ENCODE peak calls at places on chromosomes 2 and 18, in eight cellular contexts. M is SHP77, W is SK-N-MC, V is iPS-NIHi11, K is T-helper 2 cell, P is activated T-cell treated with anti-CD3 and anti-CD28 coated beads for 24 hours, Z is T-helper 1 cell, L is Right ventricle myocardium superior. J is an unnamed sample.

GRCh38 chr2:237702439-237703397 is 75.3 kb downstream of the LRRFIP1 start:
- DNase-seq in M (no peak), W (no peak), V (peak), K (no peak), P (peak), Z (no peak), L (peak), J (no peak)

GRCh38 chr2:181910028-181910763 is 18.7 kb downstream of the ITPRID2 start:
- DNase-seq in M (no peak), W (no peak), V (no peak), K (no peak), P (no peak), Z (no peak), L (no peak), J (no peak)

GRCh38 chr2:112711356-112711755 is 9.5 kb upstream of the NT5DC4 start:
- DNase-seq in M (no peak), W (no peak), V (no peak), K (no peak), P (no peak), Z (no peak), L (no peak), J (no peak)

GRCh38 chr2:215529271-215529670 is 93.4 kb upstream of the FN1 start:
- DNase-seq in M (no peak), W (no peak), V (no peak), K (no peak), P (no peak), Z (no peak), L (no peak), J (no peak)

GRCh38 chr18:60692277-60692676 is 319.7 kb upstream of the MC4R start:
- DNase-seq in M (no peak), W (no peak), V (no peak), K (no peak), P (no peak), Z (no peak), L (no peak), J (no peak)

GRCh38 chr2:104845552-104845931 is 8.4 kb upstream of the POU3F3 start:
- DNase-seq in M (no peak), W (no peak), V (no peak), K (no peak), P (no peak), Z (no peak), L (no peak), J (no peak)

GRCh38 chr2:164840458-164840929 is 1.1 kb downstream of the COBLL1 start:
- DNase-seq in M (no peak), W (no peak), V (peak), K (no peak), P (no peak), Z (no peak), L (peak), J (no peak)

GRCh38 chr2:182148344-182148743 is 162.7 kb downstream of the PPP1R1C start:
- DNase-seq in M (no peak), W (no peak), V (no peak), K (no peak), P (no peak), Z (no peak), L (no peak), J (no peak)

GRCh38 chr2:8534729-8535397 is 147.0 kb upstream of the ID2 start:
- DNase-seq in M (no peak), W (no peak), V (peak), K (no peak), P (no peak), Z (no peak), L (peak), J (no peak)

GRCh38 chr2:170813611-170814550 is 2.8 kb upstream of the GAD1 start:
- DNase-seq in M (no peak), W (no peak), V (peak), K (no peak), P (no peak), Z (no peak), L (no peak), J (no peak)

GRCh38 chr18:77395941-77396340 is 146.3 kb downstream of the GALR1 start:
- DNase-seq in M (no peak), W (no peak), V (no peak), K (no peak), P (no peak), Z (no peak), L (no peak), J (no peak)

GRCh38 chr2:241540766-241541561 is 17.6 kb upstream of the BOK start:
- DNase-seq in M (peak), W (no peak), V (peak), K (peak), P (peak), Z (peak), L (peak), J (peak)

GRCh38 chr2:30782124-30782523 is 25.1 kb downstream of the CAPN13 start:
- DNase-seq in M (no peak), W (no peak), V (no peak), K (no peak), P (no peak), Z (no peak), L (no peak), J (no peak)

GRCh38 chr2:239884051-239884405 is 141.1 kb downstream of the NDUFA10 start:
- DNase-seq in M (no peak), W (no peak), V (no peak), K (no peak), P (no peak), Z (no peak), L (no peak), J (no peak)

GRCh38 chr2:43226955-43227829 is 786 bp upstream of the ZFP36L2 start:
- DNase-seq in M (peak), W (no peak), V (peak), K (peak), P (peak), Z (peak), L (peak), J (peak)

GRCh38 chr2:157466764-157467163 is 22.9 kb upstream of the CYTIP start:
- DNase-seq in M (no peak), W (no peak), V (no peak), K (no peak), P (no peak), Z (no peak), L (no peak), J (no peak)

GRCh38 chr18:35939166-35939565 is 33.3 kb upstream of the RMP24 start:
- DNase-seq in M (no peak), W (no peak), V (peak), K (no peak), P (no peak), Z (no peak), L (no peak), J (no peak)

GRCh38 chr2:38146917-38147307 is 71.0 kb upstream of the CYP1B1 start:
- DNase-seq in M (no peak), W (no peak), V (peak), K (no peak), P (no peak), Z (no peak), L (no peak), J (no peak)

GRCh38 chr2:236346366-236346765 is 82.2 kb upstream of the ASB18 start:
- DNase-seq in M (no peak), W (no peak), V (no peak), K (no peak), P (no peak), Z (no peak), L (no peak), J (no peak)

GRCh38 chr2:3101016-3101703 is 276.5 kb downstream of the EIPR1 start:
- DNase-seq in M (no peak), W (no peak), V (no peak), K (no peak), P (no peak), Z (no peak), L (no peak), J (no peak)

GRCh38 chr2:10369269-10370255 is 66.9 kb downstream of the HPCAL1 start:
- DNase-seq in M (no peak), W (no peak), V (no peak), K (no peak), P (no peak), Z (no peak), L (no peak), J (no peak)

GRCh38 chr2:228699400-228699799 is 517.9 kb upstream of the SPHKAP start:
- DNase-seq in M (no peak), W (no peak), V (no peak), K (no peak), P (no peak), Z (no peak), L (no peak), J (no peak)

GRCh38 chr2:223601932-223602676 is at the start of gene SCG2:
- DNase-seq in M (peak), W (no peak), V (peak), K (no peak), P (peak), Z (no peak), L (peak), J (no peak)

GRCh38 chr2:230864605-230865323 is at the start of gene ITM2C:
- DNase-seq in M (peak), W (no peak), V (peak), K (peak), P (peak), Z (peak), L (peak), J (peak)

GRCh38 chr2:205627085-205627484 is 55.2 kb upstream of the NRP2 start:
- DNase-seq in M (no peak), W (no peak), V (no peak), K (no peak), P (no peak), Z (no peak), L (no peak), J (no peak)

GRCh38 chr2:41966431-41966893 is 81.4 kb upstream of the PKDCC start:
- DNase-seq in M (no peak), W (no peak), V (no peak), K (no peak), P (no peak), Z (no peak), L (peak), J (no peak)

GRCh38 chr18:72468011-72468710 is 76.0 kb downstream of the CBLN2 start:
- DNase-seq in M (no peak), W (no peak), V (no peak), K (no peak), P (no peak), Z (no peak), L (no peak), J (no peak)

GRCh38 chr18:58863539-58864145 is 1.0 kb upstream of the ZNF532 start:
- DNase-seq in M (peak), W (no peak), V (peak), K (no peak), P (no peak), Z (peak), L (peak), J (no peak)

GRCh38 chr2:33340265-33340664 is 136.2 kb upstream of the RASGRP3 start:
- DNase-seq in M (no peak), W (no peak), V (no peak), K (no peak), P (no peak), Z (no peak), L (peak), J (no peak)

GRCh38 chr2:105143467-105144127 is 97.9 kb upstream of the GPR45 start:
- DNase-seq in M (no peak), W (no peak), V (peak), K (no peak), P (no peak), Z (no peak), L (no peak), J (no peak)

GRCh38 chr18:62596145-62597005 is 73.5 kb downstream of the ZCCHC2 start:
- DNase-seq in M (no peak), W (no peak), V (peak), K (no peak), P (no peak), Z (no peak), L (no peak), J (no peak)

J was measured in T-helper 22 cell.